ENCODE peak calls at places on chromosomes 11 and 22, in four cellular contexts. W is stomach, F is spleen, M is neural progenitor cell. B is an unnamed sample. For H3K4me1, the result is how much of the 10 kb centered on the place peaks cover.

GRCh38 chr11:45511566-45511965 is 153.9 kb downstream of the CHST1 start:
- DNase-seq in W (no peak), F (no peak), M (no peak), B (no peak)

GRCh38 chr22:33539902-33540751 is 380.1 kb downstream of the LARGE1 start:
- DNase-seq in W (peak), F (no peak), M (no peak), B (peak)

GRCh38 chr11:126544311-126545056 is 189.0 kb downstream of the ST3GAL4 start:
- DNase-seq in W (no peak), F (no peak), M (peak), B (no peak)

GRCh38 chr11:122816701-122817100 is 21.6 kb upstream of the CRTAM start:
- DNase-seq in W (no peak), F (no peak), M (no peak), B (no peak)

GRCh38 chr11:128585498-128586238 is 1.7 kb downstream of the ETS1 start:
- DNase-seq in W (no peak), F (no peak), M (peak), B (no peak)

GRCh38 chr11:1473786-1474185 is 12.8 kb downstream of the MOB2 start:
- DNase-seq in W (no peak), F (peak), M (no peak), B (no peak)

GRCh38 chr11:44759743-44760476 is 33.1 kb downstream of the TSPAN18 start:
- DNase-seq in W (no peak), F (no peak), M (no peak), B (no peak)

GRCh38 chr22:31676700-31677099 is 14.7 kb upstream of the PISD start:
- DNase-seq in W (peak), F (peak), M (peak), B (peak)

DNA sequence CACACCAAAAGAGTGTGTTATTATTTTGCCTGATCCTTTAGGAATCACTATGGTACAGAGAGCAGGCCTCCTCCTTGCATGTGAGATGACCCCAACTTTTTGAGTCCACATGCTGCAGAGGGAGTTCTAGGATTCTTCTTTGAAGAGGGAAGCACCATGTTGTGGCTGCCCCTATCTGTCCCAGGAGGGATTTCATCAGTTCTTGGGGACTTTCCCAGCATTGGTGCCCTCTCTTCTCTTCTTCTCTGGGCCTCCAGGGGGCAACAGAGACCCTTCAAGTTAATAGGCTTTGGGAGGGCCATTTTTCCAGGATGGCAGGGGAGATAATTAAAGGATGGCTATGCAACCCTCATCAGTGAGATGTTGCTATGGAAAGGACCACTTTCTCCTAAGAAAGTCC is 3.6 kb downstream of the MMP1 start:
- DNase-seq in W (no peak), F (no peak), M (peak), B (peak)
- TF ChIP-seq CTCF in W (no peak), F (peak), M (peak), B (peak)

GRCh38 chr11:65084598-65085375 is 765 bp downstream of the ZFPL1 start:
- DNase-seq in W (no peak), F (no peak), M (no peak), B (no peak)

GRCh38 chr11:65087216-65087615 is 3.2 kb downstream of the ZFPL1 start:
- DNase-seq in W (no peak), F (no peak), M (no peak), B (no peak)

GRCh38 chr11:65083834-65084597 is at the start of the genes CDCA5 and ZFPL1:
- DNase-seq in W (peak), F (peak), M (peak), B (peak)

GRCh38 chr11:65087827-65088226 is 3.8 kb downstream of the ZFPL1 start:
- DNase-seq in W (no peak), F (no peak), M (no peak), B (no peak)

GRCh38 chr11:65086809-65087208 is 2.8 kb downstream of the ZFPL1 start:
- DNase-seq in W (no peak), F (no peak), M (no peak), B (no peak)
- H3K4me1 ChIP-seq in W (under half), F (under half), M (under half), B (under half)

GRCh38 chr11:111399187-111400031 is 20.3 kb upstream of the POU2AF1 start:
- DNase-seq in W (no peak), F (no peak), M (no peak), B (no peak)
- TF ChIP-seq CTCF in W (no peak), F (no peak), M (no peak), B (no peak)

GRCh38 chr11:15613231-15613630 is 498.5 kb downstream of the INSC start:
- DNase-seq in W (no peak), F (no peak), M (no peak), B (no peak)

GRCh38 chr11:15605094-15605493 is 490.4 kb downstream of the INSC start:
- DNase-seq in W (peak), F (no peak), M (no peak), B (no peak)

GRCh38 chr11:15613799-15614198 is 499.1 kb downstream of the INSC start:
- DNase-seq in W (no peak), F (no peak), M (no peak), B (no peak)

GRCh38 chr11:15607361-15608036 is 492.8 kb downstream of the INSC start:
- DNase-seq in W (no peak), F (no peak), M (no peak), B (no peak)

DNA sequence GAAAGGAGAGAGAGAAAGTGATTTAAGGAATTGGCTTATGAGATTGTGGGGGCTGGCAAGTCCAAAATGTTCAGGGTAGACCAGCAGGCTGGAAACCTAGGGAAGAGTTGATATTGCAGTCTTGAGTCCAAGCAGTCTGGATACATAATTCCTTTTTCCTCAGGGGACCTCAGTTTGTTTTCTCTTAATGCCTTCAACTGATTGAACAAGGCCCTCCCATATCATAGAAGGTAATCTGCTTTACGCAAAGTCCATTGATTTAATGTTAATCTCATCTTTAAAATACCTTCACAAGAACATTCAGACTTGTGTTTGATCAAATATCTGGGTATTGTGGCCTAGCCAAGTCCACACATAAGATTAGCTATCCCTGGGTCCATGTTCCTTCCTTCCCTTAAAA is 494.7 kb downstream of the INSC start:
- DNase-seq in W (no peak), F (no peak), M (no peak), B (no peak)
- H3K4me1 ChIP-seq in W (under half), F (under half), M (under half), B (under half)

GRCh38 chr11:124536520-124536919 is 6.9 kb downstream of the OR8B12 start:
- DNase-seq in W (no peak), F (no peak), M (peak), B (peak)
- TF ChIP-seq CTCF in W (no peak), F (peak), M (peak), B (no peak)